ENCODE peak calls at places on chromosomes 6 and 20, in five cellular contexts. Z is H1, A is GM12878, E is HepG2, T is K562. N is an unnamed sample.

GRCh38 chr6:150118642-150119041 is 24.2 kb upstream of the PPP1R14C start:
- DNase-seq in Z (no peak), A (no peak), E (peak), T (no peak), N (no peak)

GRCh38 chr6:146090474-146090873 is 61.6 kb downstream of the GRM1 start:
- DNase-seq in Z (no peak), A (no peak), E (no peak), T (no peak), N (no peak)

GRCh38 chr6:26270121-26270861 is 94.7 kb upstream of the BTN3A2 start:
- DNase-seq in Z (no peak), A (no peak), E (no peak), T (no peak), N (no peak)

GRCh38 chr6:26030716-26031115 is 56.5 kb upstream of the HFE start:
- DNase-seq in Z (no peak), A (no peak), E (no peak), T (peak), N (no peak)

GRCh38 chr6:11975353-11975977 is 36.6 kb upstream of the HIVEP1 start:
- DNase-seq in Z (no peak), A (peak), E (no peak), T (peak), N (no peak)

GRCh38 chr20:24768977-24769675 is 179.9 kb upstream of the CST7 start:
- DNase-seq in Z (no peak), A (no peak), E (no peak), T (no peak), N (no peak)

GRCh38 chr6:152824666-152825065 is 74.1 kb downstream of the VIP start:
- DNase-seq in Z (no peak), A (no peak), E (no peak), T (no peak), N (no peak)

GRCh38 chr20:50621068-50621467 is 70.3 kb downstream of the RIPOR3 start:
- DNase-seq in Z (no peak), A (no peak), E (no peak), T (no peak), N (no peak)

GRCh38 chr6:39882567-39882953 is 51.7 kb downstream of the MOCS1 start:
- DNase-seq in Z (no peak), A (no peak), E (peak), T (no peak), N (no peak)

GRCh38 chr6:24493945-24494725 is 634 bp upstream of the ALDH5A1 start:
- DNase-seq in Z (no peak), A (no peak), E (no peak), T (peak), N (no peak)

GRCh38 chr6:49890988-49891387 is 24.7 kb upstream of the CRISP1 start:
- DNase-seq in Z (peak), A (no peak), E (no peak), T (no peak), N (no peak)

GRCh38 chr6:168886964-168887363 is 366.7 kb downstream of the THBS2 start:
- DNase-seq in Z (no peak), A (no peak), E (no peak), T (no peak), N (no peak)

GRCh38 chr20:31605902-31606677 is 1.0 kb downstream of the ID1 start:
- DNase-seq in Z (no peak), A (no peak), E (peak), T (peak), N (peak)

GRCh38 chr6:131949909-131950766 is 1.0 kb downstream of the CCN2 start:
- DNase-seq in Z (peak), A (no peak), E (peak), T (no peak), N (peak)

GRCh38 chr20:63854069-63854765 is 7.1 kb upstream of the ABHD16B start:
- DNase-seq in Z (peak), A (no peak), E (no peak), T (no peak), N (peak)

GRCh38 chr6:15938086-15938485 is 190.8 kb upstream of the MYLIP start:
- DNase-seq in Z (no peak), A (no peak), E (no peak), T (no peak), N (no peak)

GRCh38 chr20:35307666-35308653 is 15.7 kb upstream of the FAM83C start:
- DNase-seq in Z (no peak), A (no peak), E (no peak), T (no peak), N (no peak)

GRCh38 chr6:79145301-79145700 is 67.2 kb upstream of the PHIP start:
- DNase-seq in Z (no peak), A (no peak), E (no peak), T (no peak), N (no peak)
- TF ChIP-seq ATF2 in Z (no peak), A (no peak), E (no peak), T (no peak), N (no peak)

GRCh38 chr20:33604084-33604990 is 57.8 kb upstream of the C20orf144 start:
- DNase-seq in Z (no peak), A (no peak), E (no peak), T (no peak), N (no peak)
- TF ChIP-seq ATF2 in Z (no peak), A (no peak), E (no peak), T (no peak), N (no peak)

DNA sequence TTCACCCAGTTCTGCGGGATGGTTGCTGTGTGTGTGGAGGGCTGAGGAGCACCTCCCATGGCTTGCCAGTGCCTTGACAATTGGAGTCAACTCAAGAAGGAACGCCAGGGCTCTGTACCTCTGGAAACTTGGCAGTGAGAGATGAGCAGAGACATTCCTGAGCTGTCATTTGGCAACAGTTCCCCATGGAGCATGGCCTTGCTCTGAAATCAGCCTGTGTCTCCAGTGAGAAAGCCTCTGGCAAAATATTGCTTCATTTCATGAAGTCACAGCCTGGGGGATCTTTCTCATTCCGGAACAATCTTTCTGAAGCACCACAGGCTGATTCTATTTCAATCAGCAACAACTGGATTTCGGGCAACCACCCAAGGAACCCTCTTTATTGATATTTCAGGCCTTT is 52.2 kb upstream of the FNDC1 start:
- DNase-seq in Z (no peak), A (no peak), E (no peak), T (no peak), N (no peak)
- TF ChIP-seq ATF2 in Z (no peak), A (no peak), E (no peak), T (no peak), N (no peak)

GRCh38 chr6:104956663-104957294 is at the start of gene LIN28B:
- DNase-seq in Z (no peak), A (no peak), E (peak), T (peak), N (no peak)

GRCh38 chr6:104958178-104958520 is 1.2 kb downstream of the LIN28B start:
- DNase-seq in Z (no peak), A (no peak), E (no peak), T (no peak), N (no peak)

GRCh38 chr6:104958720-104959452 is 2.0 kb downstream of the LIN28B start:
- DNase-seq in Z (no peak), A (no peak), E (peak), T (peak), N (no peak)

GRCh38 chr6:104955927-104956662 is 812 bp upstream of the LIN28B start:
- DNase-seq in Z (peak), A (no peak), E (peak), T (peak), N (peak)

GRCh38 chr6:104957301-104958177 is 632 bp downstream of the LIN28B start:
- DNase-seq in Z (peak), A (no peak), E (peak), T (peak), N (peak)
- TF ChIP-seq ATF2 in Z (peak), A (no peak), E (no peak), T (no peak), N (no peak)

DNA sequence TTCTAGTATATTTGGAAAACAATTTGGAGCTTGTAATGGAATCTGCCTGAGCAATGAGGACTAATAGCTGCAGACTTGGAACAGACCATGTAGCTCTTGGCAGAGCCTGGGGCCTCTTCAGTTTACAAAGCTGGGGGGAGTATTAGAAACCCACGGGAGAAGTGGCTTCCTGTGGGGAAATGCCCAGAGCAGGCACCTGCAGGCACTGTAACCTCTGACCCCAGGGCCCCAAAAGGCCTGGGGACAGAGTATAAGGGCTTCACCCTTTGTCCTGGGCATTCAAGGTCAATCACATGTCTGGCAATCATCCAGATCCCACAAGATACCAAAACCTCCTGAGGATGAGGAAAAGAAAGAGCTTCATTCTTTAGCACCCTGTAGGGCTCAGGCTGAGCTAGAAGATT is 19.4 kb downstream of the PKIG start:
- DNase-seq in Z (no peak), A (no peak), E (no peak), T (no peak), N (no peak)
- TF ChIP-seq ATF2 in Z (no peak), A (no peak), E (no peak), T (no peak), N (no peak)